ENCODE peak calls at places on chromosomes 13 and 19, in eight cellular contexts. One of them, this sample, is unnamed.
A peak's percentile ranks its signal among the peaks of the same experiment; 100 is the strongest.

GRCh38 chr19:13241321-13242104 is 91.3 kb downstream of the IER2 start:
- DNase-seq in putamen: peak; percentile 59
- DNase-seq in astrocyte of the spinal cord: no peak
- DNase-seq in cardiac fibroblast: no peak
- DNase-seq in stimulated activated CD4-positive, alpha-beta T cell treated with anti-CD3 and anti-CD28 coated beads, Interleukin-15, amount 100 ng/mL, for 1 hour: no peak
- DNase-seq in HFFc6: no peak
- DNase-seq in aorta: no peak
- DNase-seq in activated naive CD4-positive, alpha-beta T cell: no peak
- DNase-seq in this sample: no peak

GRCh38 chr19:31334849-31335624 is 14.2 kb downstream of the TSHZ3 start:
- DNase-seq in putamen: no peak
- DNase-seq in astrocyte of the spinal cord: peak; percentile 46
- DNase-seq in cardiac fibroblast: peak; percentile 47
- DNase-seq in stimulated activated CD4-positive, alpha-beta T cell treated with anti-CD3 and anti-CD28 coated beads, Interleukin-15, amount 100 ng/mL, for 1 hour: no peak
- DNase-seq in HFFc6: no peak
- DNase-seq in aorta: no peak
- DNase-seq in activated naive CD4-positive, alpha-beta T cell: no peak
- DNase-seq in this sample: no peak

GRCh38 chr13:43569688-43570087 is 217.1 kb downstream of the ENOX1 start:
- DNase-seq in putamen: no peak
- DNase-seq in astrocyte of the spinal cord: no peak
- DNase-seq in cardiac fibroblast: no peak
- DNase-seq in stimulated activated CD4-positive, alpha-beta T cell treated with anti-CD3 and anti-CD28 coated beads, Interleukin-15, amount 100 ng/mL, for 1 hour: no peak
- DNase-seq in HFFc6: no peak
- DNase-seq in aorta: no peak
- DNase-seq in activated naive CD4-positive, alpha-beta T cell: no peak
- DNase-seq in this sample: no peak

GRCh38 chr13:60112771-60113170 is 51.0 kb downstream of the DIAPH3 start:
- DNase-seq in putamen: no peak
- DNase-seq in astrocyte of the spinal cord: peak; percentile 30
- DNase-seq in cardiac fibroblast: peak; percentile 76
- DNase-seq in stimulated activated CD4-positive, alpha-beta T cell treated with anti-CD3 and anti-CD28 coated beads, Interleukin-15, amount 100 ng/mL, for 1 hour: no peak
- DNase-seq in HFFc6: peak; percentile 39
- DNase-seq in aorta: no peak
- DNase-seq in activated naive CD4-positive, alpha-beta T cell: no peak
- DNase-seq in this sample: no peak

GRCh38 chr19:46875657-46876056 is 14.9 kb downstream of the ARHGAP35 start:
- DNase-seq in putamen: no peak
- DNase-seq in astrocyte of the spinal cord: no peak
- DNase-seq in cardiac fibroblast: no peak
- DNase-seq in stimulated activated CD4-positive, alpha-beta T cell treated with anti-CD3 and anti-CD28 coated beads, Interleukin-15, amount 100 ng/mL, for 1 hour: no peak
- DNase-seq in HFFc6: no peak
- DNase-seq in aorta: no peak
- DNase-seq in activated naive CD4-positive, alpha-beta T cell: no peak
- DNase-seq in this sample: peak; percentile 69

GRCh38 chr19:39409886-39410619 is 2.4 kb upstream of the PLEKHG2 start:
- DNase-seq in putamen: no peak
- DNase-seq in astrocyte of the spinal cord: peak; percentile 83
- DNase-seq in cardiac fibroblast: peak; percentile 74
- DNase-seq in stimulated activated CD4-positive, alpha-beta T cell treated with anti-CD3 and anti-CD28 coated beads, Interleukin-15, amount 100 ng/mL, for 1 hour: peak; percentile 49
- DNase-seq in HFFc6: no peak
- DNase-seq in aorta: peak; percentile 95
- DNase-seq in activated naive CD4-positive, alpha-beta T cell: no peak
- DNase-seq in this sample: peak; percentile 58

GRCh38 chr13:74115138-74115537 is 19.1 kb downstream of the KLF12 start:
- DNase-seq in putamen: no peak
- DNase-seq in astrocyte of the spinal cord: peak; percentile 85
- DNase-seq in cardiac fibroblast: peak; percentile 79
- DNase-seq in stimulated activated CD4-positive, alpha-beta T cell treated with anti-CD3 and anti-CD28 coated beads, Interleukin-15, amount 100 ng/mL, for 1 hour: no peak
- DNase-seq in HFFc6: peak; percentile 73
- DNase-seq in aorta: no peak
- DNase-seq in activated naive CD4-positive, alpha-beta T cell: no peak
- DNase-seq in this sample: no peak

GRCh38 chr13:58950911-58951310 is 1212.8 kb downstream of the DIAPH3 start:
- DNase-seq in putamen: no peak
- DNase-seq in astrocyte of the spinal cord: no peak
- DNase-seq in cardiac fibroblast: no peak
- DNase-seq in stimulated activated CD4-positive, alpha-beta T cell treated with anti-CD3 and anti-CD28 coated beads, Interleukin-15, amount 100 ng/mL, for 1 hour: no peak
- DNase-seq in HFFc6: no peak
- DNase-seq in aorta: no peak
- DNase-seq in activated naive CD4-positive, alpha-beta T cell: no peak
- DNase-seq in this sample: no peak

GRCh38 chr13:30438286-30438685 is 16.0 kb downstream of the UBE2L5 start:
- DNase-seq in putamen: no peak
- DNase-seq in astrocyte of the spinal cord: no peak
- DNase-seq in cardiac fibroblast: no peak
- DNase-seq in stimulated activated CD4-positive, alpha-beta T cell treated with anti-CD3 and anti-CD28 coated beads, Interleukin-15, amount 100 ng/mL, for 1 hour: no peak
- DNase-seq in HFFc6: no peak
- DNase-seq in aorta: no peak
- DNase-seq in activated naive CD4-positive, alpha-beta T cell: no peak
- DNase-seq in this sample: no peak